ENCODE peak calls at places on chromosomes 1 and 21, in four cellular contexts. G, A, W and K are unnamed samples.

GRCh38 chr21:36661511-36662309 is 37.2 kb upstream of the SIM2 start:
- DNase-seq in G (peak; percentile 47), A (peak; percentile 62), W (peak; percentile 96), K (peak; percentile 41)

GRCh38 chr1:45971335-45971734 is 161.1 kb downstream of the PIK3R3 start:
- DNase-seq in G (no peak), A (no peak), W (no peak), K (no peak)

GRCh38 chr1:156898151-156898550 is 4.6 kb downstream of the PEAR1 start:
- DNase-seq in G (no peak), A (no peak), W (peak; percentile 29), K (peak; percentile 97)

GRCh38 chr21:24939288-24939687 is 668.0 kb downstream of the MRPL39 start:
- DNase-seq in G (no peak), A (no peak), W (no peak), K (no peak)

GRCh38 chr1:75732703-75733102 is 8.2 kb downstream of the ACADM start:
- DNase-seq in G (peak; percentile 50), A (no peak), W (no peak), K (no peak)

GRCh38 chr21:43204638-43205037 is 35.8 kb downstream of the CRYAA start:
- DNase-seq in G (no peak), A (no peak), W (no peak), K (no peak)

GRCh38 chr1:151583796-151584195 is 28.1 kb upstream of the SNX27 start:
- DNase-seq in G (no peak), A (no peak), W (no peak), K (no peak)

GRCh38 chr21:32329776-32330175 is 31.1 kb downstream of the MRAP start:
- DNase-seq in G (peak; percentile 76), A (no peak), W (peak; percentile 27), K (peak; percentile 73)

GRCh38 chr21:32184059-32184458 is 94.8 kb downstream of the MIS18A start:
- DNase-seq in G (no peak), A (no peak), W (no peak), K (no peak)

GRCh38 chr1:163535807-163536206 is 214.1 kb downstream of the NUF2 start:
- DNase-seq in G (peak; percentile 58), A (peak; percentile 39), W (no peak), K (peak; percentile 30)

GRCh38 chr1:15401391-15402055 is 8.2 kb upstream of the EFHD2 start:
- DNase-seq in G (no peak), A (no peak), W (no peak), K (no peak)

GRCh38 chr1:151313501-151313900 is 13.7 kb downstream of the PI4KB start:
- DNase-seq in G (peak; percentile 58), A (no peak), W (no peak), K (no peak)

GRCh38 chr1:89383185-89383584 is 19.3 kb downstream of the GBP6 start:
- DNase-seq in G (no peak), A (no peak), W (no peak), K (no peak)

GRCh38 chr1:248736992-248737391 is 18.6 kb downstream of the LYPD8 start:
- DNase-seq in G (no peak), A (no peak), W (no peak), K (no peak)

GRCh38 chr1:204359131-204359473 is 627 bp downstream of the PLEKHA6 start:
- DNase-seq in G (no peak), A (peak; percentile 47), W (no peak), K (no peak)

GRCh38 chr1:111512132-111512874 is 8.9 kb upstream of the ADORA3 start:
- DNase-seq in G (no peak), A (no peak), W (no peak), K (no peak)

GRCh38 chr21:28771790-28772501 is 220.7 kb downstream of the LTN1 start:
- DNase-seq in G (peak; percentile 85), A (no peak), W (no peak), K (no peak)

GRCh38 chr1:84246228-84246627 is 55.3 kb upstream of the SAMD13 start:
- DNase-seq in G (no peak), A (no peak), W (no peak), K (no peak)

GRCh38 chr21:31124005-31124404 is 85.7 kb upstream of the KRTAP19-8 start:
- DNase-seq in G (no peak), A (peak; percentile 18), W (no peak), K (no peak)

GRCh38 chr1:61585714-61586113 is 139.2 kb downstream of the TM2D1 start:
- DNase-seq in G (peak; percentile 24), A (no peak), W (no peak), K (no peak)

GRCh38 chr1:105100102-105100501 is 1350.4 kb downstream of the AMY1C start:
- DNase-seq in G (no peak), A (no peak), W (peak; percentile 75), K (no peak)

GRCh38 chr21:25457411-25457810 is 149.9 kb downstream of the MRPL39 start:
- DNase-seq in G (peak; percentile 56), A (no peak), W (no peak), K (peak; percentile 81)

GRCh38 chr1:230498704-230499103 is 72.6 kb upstream of the PGBD5 start:
- DNase-seq in G (no peak), A (no peak), W (no peak), K (no peak)

GRCh38 chr1:28139033-28139712 is 37.3 kb downstream of the PTAFR start:
- DNase-seq in G (peak; percentile 94), A (no peak), W (no peak), K (no peak)

GRCh38 chr1:6348511-6349191 is 44.9 kb downstream of the ACOT7 start:
- DNase-seq in G (no peak), A (peak; percentile 55), W (no peak), K (peak; percentile 75)

GRCh38 chr1:171220551-171221175 is 27.6 kb upstream of the FMO1 start:
- DNase-seq in G (peak; percentile 3), A (peak; percentile 87), W (no peak), K (no peak)

GRCh38 chr1:35544976-35545375 is 12.2 kb downstream of the KIAA0319L start:
- DNase-seq in G (peak; percentile 34), A (peak; percentile 83), W (peak; percentile 85), K (no peak)

DNA sequence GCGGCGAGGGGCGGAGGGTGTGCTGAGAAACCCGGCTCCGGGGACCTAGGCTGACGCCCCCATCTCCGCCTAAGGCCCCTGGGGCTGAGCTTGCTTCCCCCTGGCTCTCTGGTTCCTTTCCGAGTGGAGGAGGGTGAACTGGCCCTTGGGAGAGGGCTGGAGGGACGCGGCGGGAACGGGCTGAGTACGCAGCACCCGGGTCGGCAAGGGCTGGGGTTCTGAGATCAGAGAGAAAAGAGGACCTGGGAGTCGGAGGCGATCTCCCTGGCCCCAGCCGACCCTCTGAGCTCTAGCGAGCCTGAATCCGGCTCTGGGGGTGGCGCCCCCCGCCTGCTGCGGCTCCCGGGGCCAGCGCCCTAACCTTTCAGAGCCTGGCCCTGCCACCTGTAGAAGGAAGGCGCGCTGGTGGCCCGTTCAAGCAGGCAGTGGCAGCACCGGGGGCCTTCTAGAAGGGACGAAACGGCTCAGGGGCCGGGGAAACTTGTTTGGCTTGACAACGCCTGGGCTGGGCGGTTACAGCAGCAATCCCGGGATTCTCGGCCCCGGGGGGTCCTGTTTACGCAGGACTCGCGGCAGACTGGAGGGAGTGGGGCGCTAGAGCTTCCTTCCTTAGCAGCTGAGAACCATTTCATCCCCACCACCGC is 270.9 kb downstream of the FOXD2 start:
- DNase-seq in G (peak; percentile 35), A (peak; percentile 88), W (no peak), K (no peak)
- TF ChIP-seq EZH2 in G (peak; percentile 97), A (peak; percentile 47), W (no peak), K (no peak)

DNA sequence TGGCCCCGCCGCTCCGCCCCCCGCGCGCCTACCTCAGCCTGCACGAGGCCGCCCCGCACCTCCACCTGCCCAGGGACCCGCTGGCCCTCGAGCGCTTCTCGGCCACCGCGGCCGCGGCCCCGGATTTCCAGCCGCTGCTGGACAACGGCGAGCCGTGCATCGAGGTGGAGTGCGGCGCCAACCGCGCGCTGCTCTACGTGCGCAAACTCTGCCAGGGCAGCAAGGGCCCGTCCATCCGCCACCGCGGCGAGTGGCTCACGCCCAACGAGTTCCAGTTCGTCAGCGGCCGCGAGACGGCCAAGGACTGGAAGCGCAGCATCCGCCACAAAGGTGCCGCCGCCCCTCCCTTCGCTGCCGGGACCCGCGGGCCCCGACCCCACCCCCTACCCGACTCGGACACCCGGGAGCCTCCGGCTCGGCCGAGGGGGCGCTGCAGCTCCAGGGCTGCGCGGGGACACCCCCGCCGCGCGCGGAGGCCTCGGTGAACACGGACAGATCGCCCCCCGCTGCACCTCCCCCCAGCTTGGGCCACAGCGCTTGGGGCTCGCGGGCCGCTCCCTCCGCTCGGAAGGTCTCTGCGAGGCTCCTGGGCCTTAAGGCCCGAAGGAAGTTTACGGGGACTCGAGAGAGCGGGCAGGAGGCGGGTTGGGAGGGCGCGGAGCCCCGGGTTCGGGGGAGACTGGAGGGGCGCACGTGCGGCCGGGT is 1.0 kb downstream of the SAMD11 start:
- DNase-seq in G (peak; percentile 85), A (peak; percentile 81), W (no peak), K (peak; percentile 15)
- TF ChIP-seq EZH2 in G (no peak), A (peak; percentile 99), W (peak; percentile 47), K (peak; percentile 96)

DNA sequence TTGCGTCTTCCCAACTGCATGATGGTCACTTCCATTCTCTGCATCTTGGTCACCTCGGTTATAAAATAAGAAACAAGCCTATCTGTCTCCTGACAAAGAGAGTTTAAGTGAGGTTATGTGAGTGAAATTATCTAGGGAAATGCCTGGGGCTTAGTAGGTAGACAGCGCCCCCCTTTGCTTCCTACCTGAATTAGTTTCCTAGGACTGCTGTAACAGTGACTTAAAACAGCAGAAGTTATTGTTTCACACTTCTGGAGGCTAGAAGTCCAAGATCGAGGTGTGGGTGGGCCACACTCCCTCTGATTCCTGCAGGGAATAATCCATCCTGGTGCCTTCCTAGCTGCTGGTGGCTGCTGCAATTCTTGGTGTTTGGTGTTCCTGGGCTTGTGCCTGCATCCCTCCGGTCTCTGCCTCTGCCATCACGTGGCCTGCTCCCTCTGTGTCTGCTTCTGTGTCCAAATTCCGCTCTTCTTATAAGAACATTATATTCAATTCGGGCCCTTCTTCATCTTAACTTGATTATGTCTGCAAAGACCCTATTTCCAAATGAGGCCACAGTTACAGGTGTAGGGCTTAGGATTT is 92.6 kb downstream of the IGSF21 start:
- DNase-seq in G (no peak), A (peak; percentile 35), W (no peak), K (no peak)
- TF ChIP-seq EZH2 in G (no peak), A (no peak), W (no peak), K (no peak)

DNA sequence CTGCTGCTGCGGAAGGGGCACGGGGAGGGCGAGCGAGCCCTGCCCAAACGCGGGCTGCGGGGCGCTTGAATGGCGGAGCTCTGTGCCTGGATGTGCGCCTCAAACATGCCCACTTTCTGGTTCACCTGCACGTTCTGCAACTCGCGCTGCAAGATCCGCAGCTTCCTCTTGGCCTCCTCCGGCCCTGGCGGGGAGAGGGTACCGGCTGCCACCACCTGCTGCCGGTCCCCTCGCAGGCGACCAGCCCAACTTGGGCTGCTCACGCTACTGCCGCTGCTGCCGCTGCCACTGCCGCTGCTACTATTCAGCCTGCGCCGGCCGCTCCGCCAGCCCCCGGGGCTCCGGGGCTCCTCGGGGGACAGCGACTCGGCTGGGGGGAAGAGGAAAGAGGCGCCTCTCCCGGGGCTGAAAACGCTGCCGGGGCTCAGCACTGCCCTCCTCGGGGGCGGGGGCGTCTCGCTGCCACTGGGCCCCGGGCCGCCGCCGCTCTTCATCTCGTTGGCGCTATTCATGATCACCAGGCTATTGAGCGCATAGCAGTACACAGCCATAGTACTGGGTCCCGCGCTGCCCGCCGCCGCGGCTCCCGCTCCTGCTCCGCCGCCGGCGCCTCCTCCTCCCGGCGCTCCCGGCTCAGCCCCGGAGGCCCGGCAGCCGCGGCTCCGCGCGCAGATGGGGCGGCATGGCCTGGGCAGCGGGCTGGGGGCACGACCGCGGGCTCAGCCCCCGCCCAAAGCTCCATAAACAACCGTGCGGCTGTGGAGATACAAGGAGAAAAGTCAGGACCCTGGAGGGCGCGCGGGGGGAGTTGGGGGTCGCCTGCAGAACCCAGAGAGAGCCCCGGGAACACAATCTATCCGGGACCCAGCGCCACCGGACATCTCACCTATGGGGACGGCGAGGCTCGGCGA is 1.9 kb downstream of the ITPKB start:
- DNase-seq in G (peak; percentile 68), A (peak; percentile 86), W (no peak), K (peak; percentile 50)
- TF ChIP-seq EZH2 in G (no peak), A (peak; percentile 55), W (no peak), K (no peak)